ENCODE peak calls at places on chromosomes 1 and 21, in six cellular contexts. One of them, this sample, is unnamed.

GRCh38 chr21:22711636-22712035 is 1713.4 kb downstream of the NCAM2 start:
- DNase-seq in Panc1: no peak
- DNase-seq in astrocyte: no peak
- DNase-seq in IMR-90: no peak
- DNase-seq in upper lobe of right lung: no peak
- DNase-seq in heart left ventricle: no peak
- DNase-seq in this sample: no peak

GRCh38 chr1:189662190-189662589 is 815.5 kb downstream of the BRINP3 start:
- DNase-seq in Panc1: no peak
- DNase-seq in astrocyte: no peak
- DNase-seq in IMR-90: peak
- DNase-seq in upper lobe of right lung: no peak
- DNase-seq in heart left ventricle: no peak
- DNase-seq in this sample: no peak

GRCh38 chr1:98340511-98340910 is 321.0 kb upstream of the SNX7 start:
- DNase-seq in Panc1: no peak
- DNase-seq in astrocyte: peak
- DNase-seq in IMR-90: peak
- DNase-seq in upper lobe of right lung: no peak
- DNase-seq in heart left ventricle: no peak
- DNase-seq in this sample: no peak

GRCh38 chr1:101130673-101131072 is 105.1 kb upstream of the DPH5 start:
- DNase-seq in Panc1: no peak
- DNase-seq in astrocyte: peak
- DNase-seq in IMR-90: peak
- DNase-seq in upper lobe of right lung: no peak
- DNase-seq in heart left ventricle: no peak
- DNase-seq in this sample: no peak

GRCh38 chr1:159088566-159089183 is 12.1 kb upstream of the AIM2 start:
- DNase-seq in Panc1: no peak
- DNase-seq in astrocyte: no peak
- DNase-seq in IMR-90: no peak
- DNase-seq in upper lobe of right lung: no peak
- DNase-seq in heart left ventricle: no peak
- DNase-seq in this sample: no peak

GRCh38 chr1:155008015-155008941 is 5.7 kb downstream of the ZBTB7B start:
- DNase-seq in Panc1: no peak
- DNase-seq in astrocyte: no peak
- DNase-seq in IMR-90: no peak
- DNase-seq in upper lobe of right lung: no peak
- DNase-seq in heart left ventricle: no peak
- DNase-seq in this sample: peak

GRCh38 chr1:87410771-87411170 is 82.1 kb downstream of the LMO4 start:
- DNase-seq in Panc1: no peak
- DNase-seq in astrocyte: no peak
- DNase-seq in IMR-90: peak
- DNase-seq in upper lobe of right lung: no peak
- DNase-seq in heart left ventricle: peak
- DNase-seq in this sample: no peak

GRCh38 chr1:38908821-38909220 is 27.4 kb upstream of the GJA9 start:
- DNase-seq in Panc1: no peak
- DNase-seq in astrocyte: no peak
- DNase-seq in IMR-90: no peak
- DNase-seq in upper lobe of right lung: no peak
- DNase-seq in heart left ventricle: no peak
- DNase-seq in this sample: no peak

GRCh38 chr1:44249543-44249942 is 36.3 kb downstream of the DMAP1 start:
- DNase-seq in Panc1: no peak
- DNase-seq in astrocyte: no peak
- DNase-seq in IMR-90: no peak
- DNase-seq in upper lobe of right lung: no peak
- DNase-seq in heart left ventricle: peak
- DNase-seq in this sample: no peak

GRCh38 chr1:67094191-67094590 is 40.2 kb upstream of the SLC35D1 start:
- DNase-seq in Panc1: no peak
- DNase-seq in astrocyte: no peak
- DNase-seq in IMR-90: no peak
- DNase-seq in upper lobe of right lung: no peak
- DNase-seq in heart left ventricle: no peak
- DNase-seq in this sample: no peak

GRCh38 chr1:210726621-210727020 is 397.9 kb downstream of the HHAT start:
- DNase-seq in Panc1: no peak
- DNase-seq in astrocyte: peak
- DNase-seq in IMR-90: peak
- DNase-seq in upper lobe of right lung: no peak
- DNase-seq in heart left ventricle: no peak
- DNase-seq in this sample: no peak

GRCh38 chr21:46545363-46545762 is 59.5 kb downstream of the S100B start:
- DNase-seq in Panc1: no peak
- DNase-seq in astrocyte: no peak
- DNase-seq in IMR-90: peak
- DNase-seq in upper lobe of right lung: no peak
- DNase-seq in heart left ventricle: no peak
- DNase-seq in this sample: no peak

GRCh38 chr1:194830387-194830786 is 1644.0 kb upstream of the B3GALT2 start:
- DNase-seq in Panc1: no peak
- DNase-seq in astrocyte: no peak
- DNase-seq in IMR-90: no peak
- DNase-seq in upper lobe of right lung: no peak
- DNase-seq in heart left ventricle: no peak
- DNase-seq in this sample: no peak

GRCh38 chr1:32138965-32139364 is 31.1 kb downstream of the KPNA6 start:
- DNase-seq in Panc1: peak
- DNase-seq in astrocyte: peak
- DNase-seq in IMR-90: peak
- DNase-seq in upper lobe of right lung: no peak
- DNase-seq in heart left ventricle: no peak
- DNase-seq in this sample: no peak

GRCh38 chr21:38388684-38389676 is 109.3 kb downstream of the ERG start:
- DNase-seq in Panc1: no peak
- DNase-seq in astrocyte: no peak
- DNase-seq in IMR-90: no peak
- DNase-seq in upper lobe of right lung: no peak
- DNase-seq in heart left ventricle: no peak
- DNase-seq in this sample: no peak

GRCh38 chr1:178328728-178329127 is 168.0 kb downstream of the CLEC20A start:
- DNase-seq in Panc1: no peak
- DNase-seq in astrocyte: no peak
- DNase-seq in IMR-90: no peak
- DNase-seq in upper lobe of right lung: no peak
- DNase-seq in heart left ventricle: no peak
- DNase-seq in this sample: no peak

GRCh38 chr1:43235451-43236121 is 34.2 kb upstream of the TMEM125 start:
- DNase-seq in Panc1: no peak
- DNase-seq in astrocyte: no peak
- DNase-seq in IMR-90: no peak
- DNase-seq in upper lobe of right lung: no peak
- DNase-seq in heart left ventricle: no peak
- DNase-seq in this sample: no peak

GRCh38 chr21:39137248-39138186 is 45.7 kb downstream of the PSMG1 start:
- DNase-seq in Panc1: no peak
- DNase-seq in astrocyte: peak
- DNase-seq in IMR-90: peak
- DNase-seq in upper lobe of right lung: no peak
- DNase-seq in heart left ventricle: no peak
- DNase-seq in this sample: no peak

GRCh38 chr1:201649776-201650607 is 111.1 kb downstream of the NAV1 start:
- DNase-seq in Panc1: no peak
- DNase-seq in astrocyte: peak
- DNase-seq in IMR-90: peak
- DNase-seq in upper lobe of right lung: peak
- DNase-seq in heart left ventricle: peak
- DNase-seq in this sample: peak

GRCh38 chr1:155941845-155942507 is 538 bp downstream of the RXFP4 start:
- DNase-seq in Panc1: no peak
- DNase-seq in astrocyte: no peak
- DNase-seq in IMR-90: no peak
- DNase-seq in upper lobe of right lung: peak
- DNase-seq in heart left ventricle: no peak
- DNase-seq in this sample: no peak

GRCh38 chr1:31762726-31763670 is 1.1 kb downstream of the ADGRB2 start:
- DNase-seq in Panc1: no peak
- DNase-seq in astrocyte: no peak
- DNase-seq in IMR-90: peak
- DNase-seq in upper lobe of right lung: peak
- DNase-seq in heart left ventricle: peak
- DNase-seq in this sample: peak

GRCh38 chr1:164579346-164579745 is 20.4 kb downstream of the PBX1 start:
- DNase-seq in Panc1: no peak
- DNase-seq in astrocyte: no peak
- DNase-seq in IMR-90: no peak
- DNase-seq in upper lobe of right lung: no peak
- DNase-seq in heart left ventricle: no peak
- DNase-seq in this sample: no peak

DNA sequence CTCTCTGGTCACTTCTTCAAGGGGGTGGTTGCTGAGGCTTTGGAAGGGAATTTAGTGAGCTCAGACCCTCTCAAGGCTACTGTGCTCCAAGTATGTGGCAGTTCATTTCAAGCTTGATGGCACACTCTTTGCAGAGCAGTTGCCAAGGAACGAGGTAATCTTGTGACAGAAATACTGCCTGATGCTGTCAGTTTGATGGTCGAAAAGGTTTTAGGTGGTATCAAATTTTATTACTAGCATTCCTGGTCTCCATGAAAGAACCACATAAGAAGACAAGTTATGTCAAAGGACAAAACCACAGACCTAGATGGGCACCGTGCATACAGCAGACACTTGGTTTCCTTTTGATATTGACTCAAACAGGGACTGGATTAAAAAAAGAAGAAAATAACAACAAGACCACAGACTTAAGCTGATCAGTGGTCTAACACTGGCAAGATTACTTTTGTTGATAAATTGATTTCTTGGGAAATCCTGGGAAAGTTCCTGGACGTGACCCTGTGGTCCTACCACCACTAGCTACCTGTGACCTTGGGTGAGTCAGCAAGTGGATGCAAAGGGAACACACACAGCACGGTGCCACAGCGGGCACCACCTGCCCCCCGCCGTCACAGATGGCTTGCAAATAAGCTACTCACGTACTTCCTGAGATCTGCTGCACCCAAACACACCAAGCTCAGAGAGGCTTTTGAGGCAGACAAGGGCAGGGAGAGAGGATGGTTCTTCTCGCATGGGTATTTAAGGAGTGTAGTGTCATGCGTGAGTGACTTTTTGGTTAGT is 12.8 kb downstream of the CFAP298 start:
- DNase-seq in Panc1: no peak
- DNase-seq in astrocyte: no peak
- DNase-seq in IMR-90: no peak
- DNase-seq in upper lobe of right lung: no peak
- DNase-seq in heart left ventricle: no peak
- DNase-seq in this sample: no peak
- H3K27ac ChIP-seq in Panc1: no peak
- H3K27ac ChIP-seq in astrocyte: no peak
- H3K27ac ChIP-seq in IMR-90: no peak
- H3K27ac ChIP-seq in upper lobe of right lung: no peak
- H3K27ac ChIP-seq in heart left ventricle: no peak
- H3K27ac ChIP-seq in this sample: no peak

DNA sequence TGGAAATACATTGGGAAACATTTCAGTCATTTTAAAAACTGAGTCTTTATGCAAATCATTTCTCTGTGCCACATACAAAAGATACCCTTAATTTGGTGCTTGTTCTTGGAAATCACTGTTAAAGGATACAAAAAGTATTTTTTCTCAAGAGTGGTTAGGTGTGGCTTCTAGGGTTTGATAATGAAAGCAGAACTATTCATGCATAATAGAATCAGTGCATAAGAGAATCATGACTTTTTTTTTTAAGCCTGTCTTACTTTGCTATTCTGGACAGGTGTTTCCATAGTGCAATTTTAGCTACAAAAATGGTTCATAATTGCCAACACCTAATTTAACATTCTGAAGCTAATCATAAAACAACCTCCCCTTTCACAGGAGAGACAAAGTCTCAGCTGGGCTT is 233.0 kb upstream of the NRIP1 start:
- DNase-seq in Panc1: no peak
- DNase-seq in astrocyte: no peak
- DNase-seq in IMR-90: no peak
- DNase-seq in upper lobe of right lung: no peak
- DNase-seq in heart left ventricle: no peak
- DNase-seq in this sample: no peak
- H3K27ac ChIP-seq in Panc1: no peak
- H3K27ac ChIP-seq in astrocyte: no peak
- H3K27ac ChIP-seq in IMR-90: no peak
- H3K27ac ChIP-seq in upper lobe of right lung: no peak
- H3K27ac ChIP-seq in heart left ventricle: no peak
- H3K27ac ChIP-seq in this sample: no peak

DNA sequence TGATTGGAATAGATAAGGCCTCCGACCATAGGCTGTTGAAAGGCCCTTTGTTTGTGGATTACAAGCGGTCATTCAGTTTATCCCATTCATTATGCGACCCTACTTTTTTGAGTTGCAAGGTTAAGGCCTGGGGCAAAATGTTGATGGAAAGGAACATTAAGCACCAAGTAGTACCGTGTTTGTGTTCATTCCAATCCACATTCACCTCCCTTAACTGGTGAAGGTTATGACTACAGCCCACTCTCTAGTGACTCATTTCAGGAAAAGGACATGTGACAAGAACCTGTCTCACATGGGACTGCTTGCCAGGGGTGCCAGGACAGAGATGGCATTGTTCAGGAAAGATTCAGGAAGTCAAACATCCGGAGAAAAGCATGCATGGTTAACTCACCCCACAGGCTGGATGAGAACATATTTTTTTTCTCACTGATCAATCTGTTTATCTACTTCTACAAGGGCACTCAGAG is 81.6 kb downstream of the CD58 start:
- DNase-seq in Panc1: no peak
- DNase-seq in astrocyte: peak
- DNase-seq in IMR-90: peak
- DNase-seq in upper lobe of right lung: no peak
- DNase-seq in heart left ventricle: no peak
- DNase-seq in this sample: no peak
- H3K27ac ChIP-seq in Panc1: no peak
- H3K27ac ChIP-seq in astrocyte: no peak
- H3K27ac ChIP-seq in IMR-90: no peak
- H3K27ac ChIP-seq in upper lobe of right lung: no peak
- H3K27ac ChIP-seq in heart left ventricle: no peak
- H3K27ac ChIP-seq in this sample: no peak

GRCh38 chr1:214974002-214974401 is 108.5 kb upstream of the KCNK2 start:
- DNase-seq in Panc1: no peak
- DNase-seq in astrocyte: no peak
- DNase-seq in IMR-90: no peak
- DNase-seq in upper lobe of right lung: no peak
- DNase-seq in heart left ventricle: no peak
- DNase-seq in this sample: no peak
- H3K27ac ChIP-seq in Panc1: no peak
- H3K27ac ChIP-seq in astrocyte: no peak
- H3K27ac ChIP-seq in IMR-90: no peak
- H3K27ac ChIP-seq in upper lobe of right lung: no peak
- H3K27ac ChIP-seq in heart left ventricle: no peak
- H3K27ac ChIP-seq in this sample: no peak

DNA sequence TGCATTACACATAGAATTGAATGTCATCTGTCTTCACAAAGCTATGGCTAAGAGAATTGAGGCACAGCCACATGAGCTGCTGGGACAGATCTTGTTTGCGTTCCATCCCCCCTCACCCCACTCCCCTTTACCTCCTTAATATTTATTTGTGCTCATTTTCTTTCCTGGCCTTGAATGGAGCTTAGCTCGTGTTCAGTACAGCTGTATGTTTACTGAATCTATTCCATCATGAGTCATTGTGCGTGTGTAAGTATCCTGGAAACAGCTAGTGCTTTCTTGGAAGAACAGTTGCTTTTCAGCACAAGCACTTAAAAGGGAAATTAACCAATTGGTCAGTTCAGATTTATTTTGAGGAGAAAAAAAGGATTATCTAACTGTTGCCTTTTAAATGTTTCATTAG is 14.7 kb downstream of the PROX1 start:
- DNase-seq in Panc1: no peak
- DNase-seq in astrocyte: peak
- DNase-seq in IMR-90: peak
- DNase-seq in upper lobe of right lung: no peak
- DNase-seq in heart left ventricle: no peak
- DNase-seq in this sample: no peak
- H3K27ac ChIP-seq in Panc1: no peak
- H3K27ac ChIP-seq in astrocyte: no peak
- H3K27ac ChIP-seq in IMR-90: no peak
- H3K27ac ChIP-seq in upper lobe of right lung: no peak
- H3K27ac ChIP-seq in heart left ventricle: no peak
- H3K27ac ChIP-seq in this sample: no peak

This sample was measured in aorta.